ENCODE peak calls at places on chromosomes 13 and 19, in ten cellular contexts. K, J, P, M, U, I, S, Y, D and R are unnamed samples.
A peak's percentile ranks its signal among the peaks of the same experiment; 100 is the strongest.

GRCh38 chr19:20365146-20365545 is 198.1 kb downstream of the ZNF486 start:
- DNase-seq in K (no peak), J (no peak), P (no peak), M (no peak), U (no peak), I (peak; percentile 77), S (no peak), Y (no peak), D (no peak), R (no peak)

GRCh38 chr19:52778811-52779210 is 7.8 kb downstream of the ZNF600 start:
- DNase-seq in K (no peak), J (no peak), P (no peak), M (no peak), U (no peak), I (no peak), S (no peak), Y (no peak), D (no peak), R (no peak)

GRCh38 chr19:9911524-9911923 is 24.8 kb downstream of the OLFM2 start:
- DNase-seq in K (no peak), J (no peak), P (no peak), M (no peak), U (no peak), I (no peak), S (no peak), Y (no peak), D (no peak), R (no peak)

GRCh38 chr13:20911037-20911436 is 8.5 kb upstream of the XPO4 start:
- DNase-seq in K (no peak), J (no peak), P (no peak), M (no peak), U (no peak), I (no peak), S (no peak), Y (no peak), D (no peak), R (no peak)

GRCh38 chr13:59276436-59276835 is 887.3 kb downstream of the DIAPH3 start:
- DNase-seq in K (no peak), J (no peak), P (no peak), M (no peak), U (no peak), I (no peak), S (no peak), Y (no peak), D (no peak), R (no peak)

GRCh38 chr13:98265669-98266551 is 88.8 kb upstream of the RNF113B start:
- DNase-seq in K (no peak), J (no peak), P (peak; percentile 65), M (no peak), U (no peak), I (no peak), S (peak; percentile 68), Y (no peak), D (peak; percentile 78), R (no peak)

GRCh38 chr13:59166174-59166573 is 997.6 kb downstream of the DIAPH3 start:
- DNase-seq in K (no peak), J (no peak), P (no peak), M (no peak), U (no peak), I (no peak), S (no peak), Y (no peak), D (no peak), R (no peak)

GRCh38 chr13:23578411-23579071 is 8.3 kb downstream of the TNFRSF19 start:
- DNase-seq in K (peak; percentile 59), J (peak; percentile 34), P (peak; percentile 79), M (peak; percentile 85), U (peak; percentile 74), I (peak; percentile 66), S (peak; percentile 84), Y (no peak), D (peak; percentile 70), R (peak; percentile 34)

GRCh38 chr13:27079421-27079958 is 92.1 kb downstream of the USP12 start:
- DNase-seq in K (no peak), J (no peak), P (no peak), M (peak; percentile 26), U (no peak), I (no peak), S (no peak), Y (no peak), D (peak; percentile 94), R (no peak)

GRCh38 chr13:102191951-102192461 is 209.8 kb downstream of the FGF14 start:
- DNase-seq in K (no peak), J (peak; percentile 71), P (no peak), M (no peak), U (no peak), I (no peak), S (no peak), Y (peak; percentile 2), D (peak; percentile 91), R (no peak)

GRCh38 chr19:10832659-10833296 is 3.2 kb downstream of the TMED1 start:
- DNase-seq in K (no peak), J (no peak), P (no peak), M (no peak), U (no peak), I (no peak), S (no peak), Y (no peak), D (no peak), R (no peak)

GRCh38 chr19:43596842-43597461 is 557 bp downstream of the ZNF576 start:
- DNase-seq in K (no peak), J (no peak), P (no peak), M (no peak), U (no peak), I (no peak), S (no peak), Y (no peak), D (peak; percentile 14), R (no peak)

GRCh38 chr19:11435833-11436313 is 438 bp downstream of the PRKCSH start:
- DNase-seq in K (no peak), J (peak; percentile 43), P (no peak), M (no peak), U (no peak), I (no peak), S (peak; percentile 36), Y (no peak), D (peak; percentile 31), R (no peak)

GRCh38 chr13:73168226-73168992 is 109.6 kb downstream of the KLF5 start:
- DNase-seq in K (no peak), J (no peak), P (no peak), M (no peak), U (no peak), I (no peak), S (no peak), Y (no peak), D (peak; percentile 75), R (no peak)

GRCh38 chr13:46495066-46495465 is 57.9 kb upstream of the LRCH1 start:
- DNase-seq in K (no peak), J (no peak), P (no peak), M (no peak), U (no peak), I (no peak), S (no peak), Y (no peak), D (no peak), R (no peak)

GRCh38 chr19:49761625-49762311 is 1.3 kb downstream of the TSKS start:
- DNase-seq in K (no peak), J (no peak), P (no peak), M (peak; percentile 46), U (peak; percentile 55), I (peak; percentile 58), S (no peak), Y (no peak), D (peak; percentile 20), R (no peak)

GRCh38 chr19:49763230-49763629 is at the start of gene TSKS:
- DNase-seq in K (no peak), J (no peak), P (no peak), M (no peak), U (no peak), I (no peak), S (no peak), Y (no peak), D (no peak), R (no peak)

GRCh38 chr19:49758292-49758691 is 4.8 kb downstream of the TSKS start:
- DNase-seq in K (no peak), J (peak; percentile 23), P (no peak), M (no peak), U (peak; percentile 50), I (no peak), S (no peak), Y (no peak), D (peak; percentile 79), R (no peak)

GRCh38 chr19:49764341-49764740 is 1.2 kb upstream of the TSKS start:
- DNase-seq in K (no peak), J (no peak), P (no peak), M (no peak), U (no peak), I (no peak), S (no peak), Y (no peak), D (no peak), R (no peak)

DNA sequence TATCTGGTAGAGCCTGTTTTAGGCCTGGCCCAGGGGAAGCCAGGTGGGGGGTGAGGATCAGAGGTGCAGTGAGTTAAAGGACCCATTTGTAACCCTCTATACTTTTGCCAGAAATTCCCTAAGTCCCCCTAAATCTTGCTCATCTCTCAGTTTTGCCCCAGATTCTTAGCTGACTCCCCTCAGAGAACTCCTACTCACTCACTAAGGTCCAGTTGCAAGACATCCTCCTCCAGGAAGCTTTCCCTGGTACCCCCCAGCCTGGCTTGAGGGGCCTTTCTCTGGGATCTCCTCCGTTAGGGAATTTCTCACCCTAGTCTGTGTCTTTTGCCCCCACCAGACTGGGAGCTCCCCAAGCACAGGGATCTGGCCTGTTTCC is 1.9 kb downstream of the TSKS start:
- DNase-seq in K (no peak), J (no peak), P (no peak), M (no peak), U (no peak), I (no peak), S (no peak), Y (no peak), D (no peak), R (no peak)
- H3K27ac ChIP-seq in K (peak overlapping the region; percentile 21), J (peak overlapping the region; percentile 96), P (no peak overlapping the region), M (no peak overlapping the region), U (no peak overlapping the region), I (peak overlapping the region; percentile 81), S (no peak overlapping the region), Y (no peak overlapping the region), D (no peak overlapping the region), R (no peak overlapping the region)

GRCh38 chr13:95801825-95802224 is 124.9 kb downstream of the DNAJC3 start:
- DNase-seq in K (no peak), J (no peak), P (no peak), M (no peak), U (no peak), I (no peak), S (no peak), Y (no peak), D (no peak), R (no peak)
- H3K27ac ChIP-seq in K (no peak overlapping the region), J (no peak overlapping the region), P (no peak overlapping the region), M (no peak overlapping the region), U (no peak overlapping the region), I (no peak overlapping the region), S (no peak overlapping the region), Y (no peak overlapping the region), D (no peak overlapping the region), R (no peak overlapping the region)

GRCh38 chr13:86909318-86909717 is 761.9 kb upstream of the SLITRK5 start:
- DNase-seq in K (no peak), J (no peak), P (no peak), M (no peak), U (no peak), I (no peak), S (no peak), Y (no peak), D (no peak), R (no peak)
- H3K27ac ChIP-seq in K (no peak overlapping the region), J (no peak overlapping the region), P (no peak overlapping the region), M (no peak overlapping the region), U (no peak overlapping the region), I (no peak overlapping the region), S (no peak overlapping the region), Y (no peak overlapping the region), D (no peak overlapping the region), R (no peak overlapping the region)

GRCh38 chr19:1855040-1855827 is 7.0 kb upstream of the REXO1 start:
- DNase-seq in K (peak; percentile 88), J (peak; percentile 94), P (peak; percentile 94), M (peak; percentile 96), U (peak; percentile 70), I (peak; percentile 66), S (peak; percentile 67), Y (peak; percentile 77), D (peak; percentile 65), R (peak; percentile 24)
- H3K27ac ChIP-seq in K (peak overlapping the region; percentile 93), J (peak overlapping the region; percentile 98), P (peak overlapping the region; percentile 88), M (peak overlapping the region; percentile 81), U (no peak overlapping the region), I (peak overlapping the region; percentile 70), S (peak overlapping the region; percentile 88), Y (peak overlapping the region; percentile 77), D (peak overlapping the region; percentile 92), R (peak overlapping the region; percentile 64)